ENCODE peak calls at places on chromosomes 5 and 9, in six cellular contexts. One of them, this sample, is unnamed.

GRCh38 chr5:80668016-80668969 is 13.5 kb upstream of the DHFR start:
- DNase-seq in psoas muscle: no peak
- DNase-seq in PC-3: no peak
- DNase-seq in neural progenitor cell: no peak
- DNase-seq in upper lobe of left lung: peak; percentile 55
- DNase-seq in IMR-90: no peak
- DNase-seq in this sample: no peak

GRCh38 chr9:72140582-72140981 is 8.7 kb upstream of the GDA start:
- DNase-seq in IMR-90: no peak
- DNase-seq in upper lobe of left lung: no peak
- DNase-seq in psoas muscle: no peak
- DNase-seq in PC-3: peak; percentile 56
- DNase-seq in neural progenitor cell: no peak
- DNase-seq in this sample: no peak

GRCh38 chr9:2567922-2568321 is 53.7 kb upstream of the VLDLR start:
- DNase-seq in PC-3: peak; percentile 16
- DNase-seq in upper lobe of left lung: no peak
- DNase-seq in psoas muscle: no peak
- DNase-seq in IMR-90: no peak
- DNase-seq in neural progenitor cell: no peak
- DNase-seq in this sample: peak; percentile 47

GRCh38 chr5:121949885-121950284 is 11.9 kb upstream of the SRFBP1 start:
- DNase-seq in psoas muscle: no peak
- DNase-seq in IMR-90: peak; percentile 60
- DNase-seq in upper lobe of left lung: no peak
- DNase-seq in neural progenitor cell: peak; percentile 55
- DNase-seq in PC-3: peak; percentile 62
- DNase-seq in this sample: peak; percentile 78

GRCh38 chr9:12884736-12885395 is 110.0 kb downstream of the LURAP1L start:
- DNase-seq in PC-3: peak; percentile 84
- DNase-seq in upper lobe of left lung: no peak
- DNase-seq in IMR-90: peak; percentile 88
- DNase-seq in neural progenitor cell: peak; percentile 20
- DNase-seq in psoas muscle: no peak
- DNase-seq in this sample: peak; percentile 85

GRCh38 chr5:127962491-127962890 is 121.1 kb upstream of the SLC12A2 start:
- DNase-seq in psoas muscle: no peak
- DNase-seq in PC-3: no peak
- DNase-seq in IMR-90: no peak
- DNase-seq in neural progenitor cell: no peak
- DNase-seq in upper lobe of left lung: no peak
- DNase-seq in this sample: no peak

GRCh38 chr5:72503888-72504491 is 3.2 kb downstream of the ZNF366 start:
- DNase-seq in upper lobe of left lung: peak; percentile 56
- DNase-seq in IMR-90: peak; percentile 44
- DNase-seq in PC-3: peak; percentile 79
- DNase-seq in neural progenitor cell: no peak
- DNase-seq in psoas muscle: no peak
- DNase-seq in this sample: peak; percentile 60

GRCh38 chr9:4147476-4148214 is 152.2 kb downstream of the GLIS3 start:
- DNase-seq in upper lobe of left lung: no peak
- DNase-seq in IMR-90: no peak
- DNase-seq in neural progenitor cell: peak; percentile 57
- DNase-seq in PC-3: no peak
- DNase-seq in psoas muscle: no peak
- DNase-seq in this sample: no peak

GRCh38 chr5:148730272-148730954 is 76.1 kb upstream of the HTR4 start:
- DNase-seq in IMR-90: peak; percentile 47
- DNase-seq in upper lobe of left lung: no peak
- DNase-seq in PC-3: peak; percentile 78
- DNase-seq in neural progenitor cell: no peak
- DNase-seq in psoas muscle: no peak
- DNase-seq in this sample: peak; percentile 60

GRCh38 chr9:70412678-70413426 is 1.6 kb downstream of the KLF9 start:
- DNase-seq in PC-3: peak; percentile 10
- DNase-seq in neural progenitor cell: peak; percentile 52
- DNase-seq in psoas muscle: peak; percentile 90
- DNase-seq in upper lobe of left lung: peak; percentile 96
- DNase-seq in IMR-90: peak; percentile 79
- DNase-seq in this sample: peak; percentile 85

GRCh38 chr9:87245271-87245670 is 252.4 kb upstream of the DAPK1 start:
- DNase-seq in PC-3: no peak
- DNase-seq in neural progenitor cell: no peak
- DNase-seq in upper lobe of left lung: no peak
- DNase-seq in IMR-90: no peak
- DNase-seq in psoas muscle: no peak
- DNase-seq in this sample: no peak

GRCh38 chr9:79799691-79800345 is 228.1 kb downstream of the TLE4 start:
- DNase-seq in PC-3: no peak
- DNase-seq in IMR-90: no peak
- DNase-seq in neural progenitor cell: no peak
- DNase-seq in psoas muscle: no peak
- DNase-seq in upper lobe of left lung: no peak
- DNase-seq in this sample: no peak

GRCh38 chr9:82127993-82128710 is 139.6 kb downstream of the SPATA31D1 start:
- DNase-seq in psoas muscle: no peak
- DNase-seq in neural progenitor cell: no peak
- DNase-seq in upper lobe of left lung: no peak
- DNase-seq in PC-3: no peak
- DNase-seq in IMR-90: no peak
- DNase-seq in this sample: no peak

GRCh38 chr5:90000351-90000750 is 409.2 kb downstream of the CETN3 start:
- DNase-seq in PC-3: no peak
- DNase-seq in upper lobe of left lung: no peak
- DNase-seq in psoas muscle: no peak
- DNase-seq in IMR-90: no peak
- DNase-seq in neural progenitor cell: no peak
- DNase-seq in this sample: no peak

GRCh38 chr5:147098233-147098790 is 136.5 kb upstream of the STK32A start:
- DNase-seq in psoas muscle: no peak
- DNase-seq in PC-3: peak; percentile 42
- DNase-seq in IMR-90: peak; percentile 34
- DNase-seq in neural progenitor cell: peak; percentile 81
- DNase-seq in upper lobe of left lung: no peak
- DNase-seq in this sample: peak; percentile 71

GRCh38 chr9:40914772-40915659 is 213.5 kb downstream of the FOXD4L6 start:
- DNase-seq in PC-3: no peak
- DNase-seq in neural progenitor cell: no peak
- DNase-seq in psoas muscle: no peak
- DNase-seq in IMR-90: no peak
- DNase-seq in upper lobe of left lung: no peak
- DNase-seq in this sample: no peak

GRCh38 chr9:71685394-71685793 is 82.9 kb downstream of the CEMIP2 start:
- DNase-seq in upper lobe of left lung: no peak
- DNase-seq in PC-3: peak; percentile 68
- DNase-seq in neural progenitor cell: no peak
- DNase-seq in IMR-90: peak; percentile 10
- DNase-seq in psoas muscle: no peak
- DNase-seq in this sample: no peak

GRCh38 chr9:35112257-35113020 is 3.2 kb downstream of the ATOSB start:
- DNase-seq in neural progenitor cell: no peak
- DNase-seq in upper lobe of left lung: no peak
- DNase-seq in PC-3: peak; percentile 48
- DNase-seq in psoas muscle: peak; percentile 46
- DNase-seq in IMR-90: peak; percentile 64
- DNase-seq in this sample: peak; percentile 95

GRCh38 chr9:35914307-35914807 is 5.1 kb downstream of the SPAAR start:
- DNase-seq in psoas muscle: peak; percentile 49
- DNase-seq in upper lobe of left lung: no peak
- DNase-seq in PC-3: no peak
- DNase-seq in neural progenitor cell: peak; percentile 74
- DNase-seq in IMR-90: peak; percentile 47
- DNase-seq in this sample: peak; percentile 61

GRCh38 chr9:105833271-105833975 is 139.1 kb downstream of the TMEM38B start:
- DNase-seq in upper lobe of left lung: no peak
- DNase-seq in PC-3: peak; percentile 30
- DNase-seq in IMR-90: peak; percentile 42
- DNase-seq in neural progenitor cell: no peak
- DNase-seq in psoas muscle: no peak
- DNase-seq in this sample: no peak

GRCh38 chr5:58365791-58366190 is 94.1 kb downstream of the PLK2 start:
- DNase-seq in psoas muscle: no peak
- DNase-seq in upper lobe of left lung: no peak
- DNase-seq in PC-3: no peak
- DNase-seq in neural progenitor cell: no peak
- DNase-seq in IMR-90: no peak
- DNase-seq in this sample: no peak

GRCh38 chr9:35000535-35001284 is 11.2 kb downstream of the DNAJB5 start:
- DNase-seq in PC-3: peak; percentile 88
- DNase-seq in upper lobe of left lung: no peak
- DNase-seq in psoas muscle: no peak
- DNase-seq in neural progenitor cell: no peak
- DNase-seq in IMR-90: peak; percentile 70
- DNase-seq in this sample: peak; percentile 94

GRCh38 chr5:174501461-174502069 is 222.8 kb upstream of the MSX2 start:
- DNase-seq in IMR-90: peak; percentile 57
- DNase-seq in upper lobe of left lung: no peak
- DNase-seq in PC-3: peak; percentile 13
- DNase-seq in neural progenitor cell: peak; percentile 16
- DNase-seq in psoas muscle: no peak
- DNase-seq in this sample: peak; percentile 37

GRCh38 chr9:112020680-112021596 is 124.3 kb downstream of the UGCG start:
- DNase-seq in IMR-90: peak; percentile 83
- DNase-seq in neural progenitor cell: no peak
- DNase-seq in upper lobe of left lung: no peak
- DNase-seq in psoas muscle: no peak
- DNase-seq in PC-3: peak; percentile 89
- DNase-seq in this sample: peak; percentile 89

GRCh38 chr9:16825364-16825763 is 45.1 kb downstream of the BNC2 start:
- DNase-seq in IMR-90: peak; percentile 73
- DNase-seq in upper lobe of left lung: no peak
- DNase-seq in PC-3: no peak
- DNase-seq in neural progenitor cell: no peak
- DNase-seq in psoas muscle: no peak
- DNase-seq in this sample: peak; percentile 55

GRCh38 chr9:134928796-134929559 is 11.3 kb upstream of the FCN1 start:
- DNase-seq in neural progenitor cell: no peak
- DNase-seq in upper lobe of left lung: no peak
- DNase-seq in IMR-90: no peak
- DNase-seq in psoas muscle: peak; percentile 34
- DNase-seq in PC-3: no peak
- DNase-seq in this sample: no peak

GRCh38 chr5:1360861-1361260 is 16.0 kb upstream of the CLPTM1L start:
- DNase-seq in upper lobe of left lung: no peak
- DNase-seq in PC-3: no peak
- DNase-seq in psoas muscle: no peak
- DNase-seq in IMR-90: no peak
- DNase-seq in neural progenitor cell: no peak
- DNase-seq in this sample: no peak
- H3K36me3 ChIP-seq in upper lobe of left lung: no peaks in the 10 kb centered on the region
- H3K36me3 ChIP-seq in PC-3: no peaks in the 10 kb centered on the region
- H3K36me3 ChIP-seq in psoas muscle: no peaks in the 10 kb centered on the region
- H3K36me3 ChIP-seq in IMR-90: no peaks in the 10 kb centered on the region
- H3K36me3 ChIP-seq in neural progenitor cell: no peaks in the 10 kb centered on the region
- H3K36me3 ChIP-seq in this sample: no peaks in the 10 kb centered on the region

DNA sequence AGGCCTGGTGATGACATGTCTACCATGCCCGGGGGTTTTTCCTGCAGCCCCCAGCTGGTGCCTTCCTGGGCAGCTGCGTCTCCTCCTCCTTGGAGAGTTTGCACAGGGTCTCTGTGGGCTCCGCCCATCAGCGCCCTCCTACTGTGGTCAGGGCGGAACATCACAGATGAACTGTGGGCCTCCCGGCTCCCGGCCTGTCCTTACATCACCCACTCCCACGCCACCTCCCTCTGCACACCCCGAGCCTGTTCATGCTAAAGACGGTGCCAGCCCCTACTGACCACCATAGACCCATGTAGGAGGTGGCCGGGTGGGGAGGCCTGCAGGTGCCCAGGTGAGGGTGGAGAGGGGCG is 12.6 kb downstream of the GPSM1 start:
- DNase-seq in IMR-90: no peak
- DNase-seq in psoas muscle: no peak
- DNase-seq in upper lobe of left lung: peak; percentile 44
- DNase-seq in neural progenitor cell: no peak
- DNase-seq in PC-3: no peak
- DNase-seq in this sample: no peak
- H3K4me1 ChIP-seq in IMR-90: peaks cover 21% of the 10 kb centered on the region
- H3K4me1 ChIP-seq in psoas muscle: no peaks in the 10 kb centered on the region
- H3K4me1 ChIP-seq in upper lobe of left lung: peaks cover 22% of the 10 kb centered on the region
- H3K4me1 ChIP-seq in neural progenitor cell: peaks cover 13% of the 10 kb centered on the region
- H3K4me1 ChIP-seq in PC-3: no peaks in the 10 kb centered on the region
- H3K4me1 ChIP-seq in this sample: peaks cover 3% of the 10 kb centered on the region

GRCh38 chr5:119356384-119357188 is 767 bp downstream of the TNFAIP8 start:
- DNase-seq in PC-3: no peak
- DNase-seq in psoas muscle: no peak
- DNase-seq in IMR-90: no peak
- DNase-seq in upper lobe of left lung: no peak
- DNase-seq in neural progenitor cell: no peak
- DNase-seq in this sample: peak; percentile 58
- H3K36me3 ChIP-seq in PC-3: no peaks in the 10 kb centered on the region
- H3K36me3 ChIP-seq in psoas muscle: no peaks in the 10 kb centered on the region
- H3K36me3 ChIP-seq in IMR-90: no peaks in the 10 kb centered on the region
- H3K36me3 ChIP-seq in upper lobe of left lung: no peaks in the 10 kb centered on the region
- H3K36me3 ChIP-seq in neural progenitor cell: no peaks in the 10 kb centered on the region
- H3K36me3 ChIP-seq in this sample: no peaks in the 10 kb centered on the region

GRCh38 chr5:36305571-36306326 is 4.0 kb upstream of the RANBP3L start:
- DNase-seq in PC-3: peak; percentile 63
- DNase-seq in IMR-90: peak; percentile 38
- DNase-seq in neural progenitor cell: no peak
- DNase-seq in upper lobe of left lung: no peak
- DNase-seq in psoas muscle: peak; percentile 27
- DNase-seq in this sample: peak; percentile 75
- H3K4me1 ChIP-seq in PC-3: peaks cover 19% of the 10 kb centered on the region
- H3K4me1 ChIP-seq in IMR-90: peaks cover 5% of the 10 kb centered on the region
- H3K4me1 ChIP-seq in neural progenitor cell: peaks cover 8% of the 10 kb centered on the region
- H3K4me1 ChIP-seq in upper lobe of left lung: peaks cover 13% of the 10 kb centered on the region
- H3K4me1 ChIP-seq in psoas muscle: peaks cover 21% of the 10 kb centered on the region
- H3K4me1 ChIP-seq in this sample: peaks cover 16% of the 10 kb centered on the region

DNA sequence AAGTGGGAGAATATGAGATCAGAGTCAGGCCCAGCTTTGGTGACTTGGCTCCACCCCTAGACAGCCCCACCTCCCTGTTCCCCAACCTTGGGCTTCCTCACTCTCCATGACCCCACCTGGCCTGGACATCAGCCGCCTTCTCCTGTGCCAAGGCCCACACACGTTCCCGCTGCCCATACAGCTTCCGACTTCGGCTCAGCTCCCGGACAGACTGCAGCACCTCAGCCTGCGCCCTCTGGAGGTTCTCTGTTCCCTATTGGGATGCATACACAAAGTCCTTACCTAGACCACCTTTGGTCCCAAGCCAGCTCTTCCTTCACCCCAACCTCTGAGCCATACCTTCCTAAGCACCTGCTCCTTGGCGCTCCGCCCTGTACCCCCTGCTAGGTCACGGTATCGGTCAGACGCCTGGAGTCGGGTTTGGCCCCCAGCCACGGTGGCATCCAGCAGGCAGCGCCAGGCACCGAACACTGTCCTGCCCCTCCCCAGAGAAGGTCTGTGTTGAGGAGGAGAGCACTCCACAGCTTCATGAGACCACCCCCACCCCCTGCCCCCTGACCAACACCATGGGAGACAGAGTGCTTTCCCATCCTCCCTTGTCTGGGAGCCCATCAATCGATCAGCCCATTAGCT is 2.0 kb downstream of the FCHSD1 start:
- DNase-seq in neural progenitor cell: no peak
- DNase-seq in PC-3: no peak
- DNase-seq in psoas muscle: no peak
- DNase-seq in upper lobe of left lung: peak; percentile 58
- DNase-seq in IMR-90: no peak
- DNase-seq in this sample: no peak
- H3K36me3 ChIP-seq in neural progenitor cell: no peaks in the 10 kb centered on the region
- H3K36me3 ChIP-seq in PC-3: no peaks in the 10 kb centered on the region
- H3K36me3 ChIP-seq in psoas muscle: no peaks in the 10 kb centered on the region
- H3K36me3 ChIP-seq in upper lobe of left lung: peaks cover 46% of the 10 kb centered on the region
- H3K36me3 ChIP-seq in IMR-90: peaks cover 38% of the 10 kb centered on the region
- H3K36me3 ChIP-seq in this sample: peaks cover 5% of the 10 kb centered on the region

This sample was measured in GM23248.